ENCODE peak calls at places on chromosome X, in seven cellular contexts. X is lung; M is NCI-H460; N is BJ; T is NCI-H1417; F is mesendoderm; P is stimulated activated CD4-positive, alpha-beta T cell treated with anti-CD3 and anti-CD28 coated beads, Interleukin-2, amount 100 ng/mL, for 24 hours. Y is an unnamed sample.

GRCh38 chrX:120281021-120281624 is 30.1 kb downstream of the TMEM255A start:
- DNase-seq in X (no peak), M (no peak), N (no peak), T (no peak), F (no peak), P (no peak), Y (no peak)

GRCh38 chrX:46208225-46208854 is 336.9 kb downstream of the ZNF674 start:
- DNase-seq in X (no peak), M (no peak), N (peak), T (no peak), F (no peak), P (no peak), Y (peak)

GRCh38 chrX:129600981-129601424 is 53.8 kb downstream of the APLN start:
- DNase-seq in X (no peak), M (peak), N (no peak), T (peak), F (peak), P (peak), Y (no peak)

GRCh38 chrX:23327104-23327503 is 7.5 kb upstream of the PTCHD1 start:
- DNase-seq in X (no peak), M (no peak), N (no peak), T (no peak), F (no peak), P (no peak), Y (no peak)

GRCh38 chrX:51743179-51743957 is at the start of gene GSPT2:
- DNase-seq in X (peak), M (peak), N (peak), T (no peak), F (peak), P (peak), Y (peak)

GRCh38 chrX:148501121-148502066 is 977 bp downstream of the AFF2 start:
- DNase-seq in X (no peak), M (no peak), N (no peak), T (no peak), F (peak), P (peak), Y (no peak)

GRCh38 chrX:124232523-124233201 is 99.8 kb upstream of the TEX13D start:
- DNase-seq in X (no peak), M (no peak), N (no peak), T (no peak), F (peak), P (peak), Y (no peak)

GRCh38 chrX:124113799-124114600 is 152.5 kb downstream of the STAG2 start:
- DNase-seq in X (no peak), M (no peak), N (no peak), T (no peak), F (no peak), P (no peak), Y (no peak)

GRCh38 chrX:134570899-134571298 is 87.4 kb downstream of the PLAC1 start:
- DNase-seq in X (no peak), M (no peak), N (no peak), T (no peak), F (peak), P (no peak), Y (no peak)

GRCh38 chrX:16852617-16853179 is 17.5 kb downstream of the RBBP7 start:
- DNase-seq in X (no peak), M (no peak), N (no peak), T (no peak), F (no peak), P (no peak), Y (no peak)

GRCh38 chrX:24925430-24925829 is 90.3 kb downstream of the ARX start:
- DNase-seq in X (no peak), M (no peak), N (no peak), T (no peak), F (no peak), P (no peak), Y (no peak)

GRCh38 chrX:102684772-102685520 is 27.3 kb upstream of the GPRASP2 start:
- DNase-seq in X (no peak), M (no peak), N (no peak), T (no peak), F (no peak), P (no peak), Y (no peak)

GRCh38 chrX:7198499-7198898 is 50.5 kb upstream of the PUDP start:
- DNase-seq in X (no peak), M (no peak), N (no peak), T (no peak), F (peak), P (no peak), Y (no peak)

GRCh38 chrX:3393581-3394111 is 47.2 kb upstream of the MXRA5 start:
- DNase-seq in X (no peak), M (no peak), N (no peak), T (no peak), F (peak), P (no peak), Y (peak)

GRCh38 chrX:153944140-153944799 is at the start of gene RENBP:
- DNase-seq in X (peak), M (no peak), N (no peak), T (peak), F (peak), P (peak), Y (no peak)

GRCh38 chrX:149370097-149370496 is 135.0 kb downstream of the IDS start:
- DNase-seq in X (no peak), M (no peak), N (peak), T (no peak), F (no peak), P (no peak), Y (peak)

Y was measured in AG09309.